ENCODE peak calls at places on chromosome 20, in ten cellular contexts. I, X, K, Y, A, N, O, J, S and W are unnamed samples.

GRCh38 chr20:30175681-30176080 is 1081.8 kb upstream of the DEFB115 start:
- DNase-seq in X (no peak), Y (no peak), S (no peak), N (no peak), J (no peak), A (no peak), O (no peak), I (no peak), K (no peak), W (no peak)

GRCh38 chr20:3621111-3621510 is 42.1 kb downstream of the GFRA4 start:
- DNase-seq in Y (no peak), N (no peak), K (no peak), X (no peak), S (no peak), I (no peak), A (no peak), O (no peak), J (no peak), W (no peak)

GRCh38 chr20:50186151-50186885 is 4.3 kb upstream of the CEBPB start:
- DNase-seq in J (peak; percentile 95), X (peak; percentile 93), K (peak; percentile 84), N (peak; percentile 90), A (peak; percentile 94), O (peak; percentile 97), I (peak; percentile 99), S (peak; percentile 89), Y (peak; percentile 93), W (peak; percentile 95)

GRCh38 chr20:10674684-10675455 is 1.1 kb upstream of the JAG1 start:
- DNase-seq in Y (peak; percentile 90), A (peak; percentile 77), S (no peak), X (peak; percentile 89), K (peak; percentile 49), O (peak; percentile 82), N (peak; percentile 83), J (peak; percentile 83), I (peak; percentile 80), W (peak; percentile 87)

GRCh38 chr20:47821481-47822100 is 36.3 kb upstream of the SULF2 start:
- DNase-seq in S (no peak), Y (no peak), K (no peak), O (no peak), A (no peak), I (no peak), N (no peak), X (peak; percentile 82), J (no peak), W (no peak)

GRCh38 chr20:4795394-4795793 is 73.7 kb downstream of the PRND start:
- DNase-seq in J (no peak), N (no peak), Y (no peak), I (no peak), S (no peak), A (no peak), K (peak; percentile 86), X (peak; percentile 36), O (peak; percentile 65), W (no peak)

GRCh38 chr20:48711696-48712464 is 115.9 kb downstream of the PREX1 start:
- DNase-seq in S (no peak), O (no peak), I (no peak), J (no peak), Y (no peak), X (no peak), N (no peak), K (no peak), A (no peak), W (no peak)

GRCh38 chr20:15185913-15186312 is 848.5 kb upstream of the FLRT3 start:
- DNase-seq in K (no peak), N (no peak), O (no peak), Y (no peak), X (no peak), J (no peak), I (no peak), S (no peak), A (no peak), W (no peak)

GRCh38 chr20:40717343-40717865 is 28.4 kb upstream of the MAFB start:
- DNase-seq in O (no peak), Y (no peak), K (no peak), X (no peak), N (no peak), S (no peak), A (no peak), J (no peak), I (no peak), W (no peak)

GRCh38 chr20:19265646-19266374 is 53.4 kb downstream of the SLC24A3 start:
- DNase-seq in K (no peak), Y (no peak), A (no peak), S (no peak), O (no peak), J (no peak), I (no peak), N (no peak), X (no peak), W (no peak)

GRCh38 chr20:34337544-34337943 is 25.5 kb upstream of the ITCH start:
- DNase-seq in K (no peak), X (no peak), O (no peak), Y (no peak), A (no peak), J (no peak), I (no peak), S (no peak), N (no peak), W (no peak)

GRCh38 chr20:37914672-37915433 is 11.9 kb downstream of the VSTM2L start:
- DNase-seq in Y (no peak), K (no peak), I (peak; percentile 51), O (no peak), S (no peak), X (no peak), N (no peak), A (peak; percentile 74), J (peak; percentile 32), W (no peak)

GRCh38 chr20:30815577-30816181 is 441.8 kb upstream of the DEFB115 start:
- DNase-seq in N (no peak), A (no peak), S (no peak), I (no peak), K (no peak), Y (peak; percentile 47), J (no peak), O (no peak), X (no peak), W (no peak)

GRCh38 chr20:5636841-5637240 is 113.4 kb upstream of the SHLD1 start:
- DNase-seq in I (no peak), K (no peak), J (no peak), N (no peak), S (no peak), A (no peak), X (no peak), O (no peak), Y (no peak), W (no peak)

GRCh38 chr20:13777171-13777601 is 7.5 kb downstream of the ESF1 start:
- DNase-seq in A (no peak), Y (no peak), S (no peak), I (no peak), X (no peak), N (no peak), J (no peak), O (no peak), K (peak; percentile 67), W (no peak)

GRCh38 chr20:13995841-13996240 is 525 bp downstream of the MACROD2 start:
- DNase-seq in N (peak; percentile 3), A (peak; percentile 30), S (peak; percentile 47), Y (peak; percentile 74), O (no peak), I (peak; percentile 26), K (no peak), J (peak; percentile 54), X (peak; percentile 62), W (peak; percentile 71)

GRCh38 chr20:64039293-64040160 is 3.5 kb downstream of the C20orf204 start:
- DNase-seq in O (no peak), X (no peak), K (no peak), J (no peak), I (no peak), Y (no peak), N (no peak), S (no peak), A (no peak), W (no peak)
- TF ChIP-seq CTCF in O (no peak), X (peak; percentile 20), K (no peak), J (no peak), I (no peak), Y (no peak), N (no peak), S (no peak), A (no peak), W (no peak)

GRCh38 chr20:1911536-1911935 is 16.3 kb downstream of the SIRPA start:
- DNase-seq in X (no peak), N (no peak), K (no peak), A (no peak), J (no peak), Y (no peak), O (no peak), I (no peak), S (peak; percentile 66), W (no peak)
- TF ChIP-seq CTCF in X (no peak), N (no peak), K (no peak), A (no peak), J (no peak), Y (no peak), O (no peak), I (no peak), S (no peak), W (no peak)

DNA sequence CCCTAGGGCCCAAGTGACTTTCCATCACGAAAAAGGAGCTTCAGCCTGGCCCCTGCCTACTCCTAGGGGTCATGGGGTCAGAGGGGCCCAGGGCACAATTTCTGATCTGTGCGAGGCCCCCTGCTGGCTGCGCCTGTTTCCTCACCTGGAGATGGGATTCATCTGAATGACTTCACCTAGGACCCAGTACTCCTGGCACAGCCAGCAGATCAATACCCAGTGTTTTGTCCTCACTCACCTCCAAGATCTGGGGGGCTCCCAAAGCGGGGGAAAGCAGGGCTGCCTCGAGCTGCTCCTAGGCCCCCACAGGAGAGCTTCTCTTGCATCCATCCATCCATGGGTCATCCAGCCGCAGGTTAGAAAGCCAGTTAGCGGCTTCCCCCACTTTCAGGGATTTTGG is 33.8 kb downstream of the CD40 start:
- DNase-seq in I (no peak), N (no peak), J (no peak), Y (no peak), A (no peak), K (no peak), X (peak; percentile 18), O (no peak), S (no peak), W (no peak)
- TF ChIP-seq CTCF in I (peak; percentile 47), N (peak; percentile 16), J (peak; percentile 55), Y (peak; percentile 31), A (peak; percentile 64), K (peak; percentile 34), X (peak; percentile 74), O (no peak), S (no peak), W (peak; percentile 65)

DNA sequence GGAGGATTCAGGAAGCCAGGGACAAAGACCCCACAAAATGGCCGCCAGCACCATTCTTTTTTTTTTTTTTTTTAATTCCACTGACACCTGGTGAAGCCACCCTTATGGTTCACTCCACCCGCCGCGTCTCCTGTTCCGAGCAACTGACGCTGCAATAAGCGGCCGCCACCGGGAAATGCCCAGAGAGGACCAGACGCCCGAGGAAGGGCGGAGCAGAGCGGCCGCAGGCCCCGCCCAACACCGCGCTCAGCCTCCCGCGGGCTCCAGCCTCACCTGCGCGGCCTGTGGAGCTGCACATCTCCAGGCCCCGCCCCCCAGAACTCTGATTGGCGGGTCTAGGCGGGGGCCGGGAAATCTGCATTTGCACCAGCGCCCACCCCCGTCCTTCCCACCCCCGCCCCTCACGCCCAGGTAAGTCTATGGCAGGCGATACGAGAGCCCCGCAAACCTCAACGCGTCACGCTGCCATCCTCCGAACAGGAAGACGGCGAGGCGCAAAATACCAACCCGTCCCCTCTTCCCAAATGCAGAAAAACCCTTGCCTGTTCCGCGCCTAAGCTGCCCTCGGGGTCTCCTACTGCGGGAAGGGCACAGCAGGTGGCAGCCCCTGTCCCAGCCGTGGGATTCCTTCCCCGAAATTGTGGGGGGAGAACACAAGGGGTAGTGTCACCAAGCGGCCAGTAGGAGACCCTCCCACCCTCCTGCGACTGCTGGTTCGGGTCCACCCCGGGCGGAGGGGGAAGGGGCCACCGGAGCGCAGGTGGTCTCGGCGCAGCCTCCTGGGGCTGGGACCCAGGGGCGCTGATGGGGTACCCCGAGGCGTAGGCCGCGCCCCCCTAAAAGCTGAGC is 948 bp downstream of the ATP9A start:
- DNase-seq in O (peak; percentile 66), J (peak; percentile 87), A (peak; percentile 52), X (peak; percentile 94), N (peak; percentile 49), I (peak; percentile 46), K (peak; percentile 35), S (peak; percentile 95), Y (peak; percentile 90), W (peak; percentile 85)
- TF ChIP-seq CTCF in O (peak; percentile 36), J (peak; percentile 62), A (peak; percentile 29), X (peak; percentile 66), N (peak; percentile 16), I (peak; percentile 68), K (peak; percentile 11), S (no peak), Y (peak; percentile 24), W (peak; percentile 74)